ENCODE peak calls at places on chromosomes 16 and 17, in six cellular contexts. One of them, this sample, is unnamed.

GRCh38 chr16:48035142-48035541 is 120.7 kb downstream of the ABCC12 start:
- ATAC-seq in HepG2: no peak
- ATAC-seq in GM12878: no peak
- ATAC-seq in HCT116: no peak
- ATAC-seq in K562: no peak
- ATAC-seq in upper lobe of left lung: no peak
- ATAC-seq in this sample: no peak

GRCh38 chr17:46917516-46917915 is 5.4 kb upstream of the GOSR2 start:
- ATAC-seq in HepG2: no peak
- ATAC-seq in GM12878: no peak
- ATAC-seq in HCT116: peak; percentile 57
- ATAC-seq in K562: no peak
- ATAC-seq in upper lobe of left lung: no peak
- ATAC-seq in this sample: no peak

GRCh38 chr17:64661731-64661980 is 451 bp downstream of the SMURF2 start:
- ATAC-seq in HepG2: no peak
- ATAC-seq in GM12878: no peak
- ATAC-seq in HCT116: peak; percentile 10
- ATAC-seq in K562: peak; percentile 55
- ATAC-seq in upper lobe of left lung: no peak
- ATAC-seq in this sample: peak; percentile 44

GRCh38 chr16:80103463-80103862 is 437.3 kb upstream of the DYNLRB2 start:
- ATAC-seq in HepG2: no peak
- ATAC-seq in GM12878: no peak
- ATAC-seq in HCT116: no peak
- ATAC-seq in K562: no peak
- ATAC-seq in upper lobe of left lung: no peak
- ATAC-seq in this sample: no peak

GRCh38 chr17:64183815-64184397 is 54.0 kb upstream of the ERN1 start:
- ATAC-seq in HepG2: no peak
- ATAC-seq in GM12878: no peak
- ATAC-seq in HCT116: no peak
- ATAC-seq in K562: no peak
- ATAC-seq in upper lobe of left lung: no peak
- ATAC-seq in this sample: no peak

GRCh38 chr16:89345663-89346150 is 128.2 kb downstream of the ZNF778 start:
- ATAC-seq in HepG2: peak; percentile 82
- ATAC-seq in GM12878: no peak
- ATAC-seq in HCT116: no peak
- ATAC-seq in K562: no peak
- ATAC-seq in upper lobe of left lung: peak; percentile 26
- ATAC-seq in this sample: no peak

GRCh38 chr16:79417465-79418093 is 183.0 kb downstream of the MAF start:
- ATAC-seq in HepG2: no peak
- ATAC-seq in GM12878: no peak
- ATAC-seq in HCT116: no peak
- ATAC-seq in K562: peak; percentile 27
- ATAC-seq in upper lobe of left lung: no peak
- ATAC-seq in this sample: no peak

GRCh38 chr16:66605177-66605999 is 884 bp downstream of the CMTM3 start:
- ATAC-seq in HepG2: peak; percentile 39
- ATAC-seq in GM12878: peak; percentile 40
- ATAC-seq in HCT116: peak; percentile 37
- ATAC-seq in K562: peak; percentile 79
- ATAC-seq in upper lobe of left lung: peak; percentile 75
- ATAC-seq in this sample: peak; percentile 57

GRCh38 chr16:77897038-77897437 is 108.7 kb downstream of the VAT1L start:
- ATAC-seq in HepG2: no peak
- ATAC-seq in GM12878: no peak
- ATAC-seq in HCT116: no peak
- ATAC-seq in K562: no peak
- ATAC-seq in upper lobe of left lung: no peak
- ATAC-seq in this sample: no peak

GRCh38 chr16:20866161-20866772 is 33.9 kb downstream of the DCUN1D3 start:
- ATAC-seq in HepG2: peak; percentile 15
- ATAC-seq in GM12878: peak; percentile 44
- ATAC-seq in HCT116: peak; percentile 91
- ATAC-seq in K562: peak; percentile 83
- ATAC-seq in upper lobe of left lung: peak; percentile 39
- ATAC-seq in this sample: no peak

GRCh38 chr17:69093279-69093789 is 32.6 kb upstream of the ABCA9 start:
- ATAC-seq in HepG2: no peak
- ATAC-seq in GM12878: peak; percentile 53
- ATAC-seq in HCT116: no peak
- ATAC-seq in K562: peak; percentile 87
- ATAC-seq in upper lobe of left lung: peak; percentile 46
- ATAC-seq in this sample: no peak

GRCh38 chr16:89149386-89149785 is 22.2 kb upstream of the CDH15 start:
- ATAC-seq in HepG2: no peak
- ATAC-seq in GM12878: no peak
- ATAC-seq in HCT116: no peak
- ATAC-seq in K562: no peak
- ATAC-seq in upper lobe of left lung: no peak
- ATAC-seq in this sample: no peak

GRCh38 chr17:75046583-75047289 is at the start of the genes ATP5PD and KCTD2:
- ATAC-seq in HepG2: peak; percentile 98
- ATAC-seq in GM12878: peak; percentile 98
- ATAC-seq in HCT116: peak; percentile 91
- ATAC-seq in K562: peak; percentile 98
- ATAC-seq in upper lobe of left lung: peak; percentile 99
- ATAC-seq in this sample: peak; percentile 99
- TF ChIP-seq POLR2AphosphoS5 in HepG2: peak; percentile 98
- TF ChIP-seq POLR2AphosphoS5 in GM12878: peak; percentile 92
- TF ChIP-seq POLR2AphosphoS5 in HCT116: peak; percentile 94
- TF ChIP-seq POLR2AphosphoS5 in K562: peak; percentile 93
- TF ChIP-seq POLR2AphosphoS5 in upper lobe of left lung: peak; percentile 98
- TF ChIP-seq POLR2AphosphoS5 in this sample: peak; percentile 99

DNA sequence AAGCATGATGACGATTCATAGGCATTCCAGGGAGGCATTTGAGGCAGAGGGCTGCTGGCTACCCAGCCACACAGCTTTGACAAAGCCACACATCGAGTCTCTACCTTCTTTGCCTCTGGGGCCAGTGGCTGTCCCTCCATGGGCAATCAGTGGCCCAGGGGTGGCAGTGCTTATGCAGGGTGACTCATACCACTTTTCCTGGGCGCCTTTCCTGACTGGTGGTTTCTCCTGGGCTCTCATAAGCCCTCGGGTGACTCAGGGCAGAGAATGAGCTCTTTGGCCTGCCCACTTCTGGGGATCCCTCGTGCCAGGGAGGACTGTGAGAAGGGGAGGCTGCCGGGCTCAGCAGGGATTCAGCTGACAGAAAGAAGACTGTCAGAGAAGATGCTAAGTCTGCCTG is 148.3 kb upstream of the WSCD1 start:
- ATAC-seq in HepG2: no peak
- ATAC-seq in GM12878: no peak
- ATAC-seq in HCT116: peak; percentile 83
- ATAC-seq in K562: no peak
- ATAC-seq in upper lobe of left lung: no peak
- ATAC-seq in this sample: no peak
- TF ChIP-seq POLR2A in HepG2: no peak
- TF ChIP-seq POLR2A in GM12878: no peak
- TF ChIP-seq POLR2A in HCT116: no peak
- TF ChIP-seq POLR2A in K562: no peak
- TF ChIP-seq POLR2A in upper lobe of left lung: no peak
- TF ChIP-seq POLR2A in this sample: no peak

GRCh38 chr17:78432929-78433727 is 54.7 kb downstream of the PGS1 start:
- ATAC-seq in HepG2: peak; percentile 59
- ATAC-seq in GM12878: no peak
- ATAC-seq in HCT116: no peak
- ATAC-seq in K562: no peak
- ATAC-seq in upper lobe of left lung: no peak
- ATAC-seq in this sample: no peak
- H3K27ac ChIP-seq in HepG2: peak overlapping the region; percentile 26
- H3K27ac ChIP-seq in GM12878: no peak overlapping the region
- H3K27ac ChIP-seq in HCT116: no peak overlapping the region
- H3K27ac ChIP-seq in K562: no peak overlapping the region
- H3K27ac ChIP-seq in upper lobe of left lung: no peak overlapping the region
- H3K27ac ChIP-seq in this sample: no peak overlapping the region

DNA sequence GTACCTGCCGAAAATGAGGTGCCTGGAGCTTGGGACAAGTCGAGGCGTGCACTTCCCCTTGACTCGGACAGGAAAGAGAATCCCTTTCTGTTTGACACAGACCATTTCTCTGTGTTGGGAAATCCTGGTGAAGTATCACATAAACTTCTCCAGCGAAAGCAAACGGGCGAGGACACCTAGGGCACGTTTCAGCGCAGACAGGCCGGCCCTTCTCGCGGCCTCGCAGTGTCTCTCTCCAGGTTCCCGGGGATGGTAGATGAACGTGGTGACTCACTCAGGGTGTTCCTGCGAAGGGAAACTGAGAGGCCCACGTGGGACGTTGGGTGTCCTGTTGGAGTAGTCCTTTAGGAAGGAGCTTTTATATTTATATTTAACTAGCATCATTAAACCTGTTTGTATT is 36.3 kb upstream of the ZNF750 start:
- ATAC-seq in HepG2: peak; percentile 30
- ATAC-seq in GM12878: no peak
- ATAC-seq in HCT116: peak; percentile 72
- ATAC-seq in K562: peak; percentile 72
- ATAC-seq in upper lobe of left lung: peak; percentile 65
- ATAC-seq in this sample: peak; percentile 62
- TF ChIP-seq POLR2AphosphoS5 in HepG2: no peak
- TF ChIP-seq POLR2AphosphoS5 in GM12878: no peak
- TF ChIP-seq POLR2AphosphoS5 in HCT116: no peak
- TF ChIP-seq POLR2AphosphoS5 in K562: no peak
- TF ChIP-seq POLR2AphosphoS5 in upper lobe of left lung: no peak
- TF ChIP-seq POLR2AphosphoS5 in this sample: peak; percentile 14

GRCh38 chr16:50373345-50373701 is 4.5 kb upstream of the BRD7 start:
- ATAC-seq in HepG2: no peak
- ATAC-seq in GM12878: no peak
- ATAC-seq in HCT116: no peak
- ATAC-seq in K562: no peak
- ATAC-seq in upper lobe of left lung: no peak
- ATAC-seq in this sample: no peak
- TF ChIP-seq POLR2A in HepG2: no peak
- TF ChIP-seq POLR2A in GM12878: no peak
- TF ChIP-seq POLR2A in HCT116: no peak
- TF ChIP-seq POLR2A in K562: no peak
- TF ChIP-seq POLR2A in upper lobe of left lung: no peak
- TF ChIP-seq POLR2A in this sample: no peak

GRCh38 chr16:75402821-75403475 is 30.4 kb downstream of the CFDP1 start:
- ATAC-seq in HepG2: peak; percentile 46
- ATAC-seq in GM12878: peak; percentile 59
- ATAC-seq in HCT116: peak; percentile 67
- ATAC-seq in K562: peak; percentile 63
- ATAC-seq in upper lobe of left lung: peak; percentile 82
- ATAC-seq in this sample: no peak

GRCh38 chr16:75401697-75402096 is 31.6 kb downstream of the CFDP1 start:
- ATAC-seq in HepG2: no peak
- ATAC-seq in GM12878: no peak
- ATAC-seq in HCT116: no peak
- ATAC-seq in K562: no peak
- ATAC-seq in upper lobe of left lung: no peak
- ATAC-seq in this sample: no peak

GRCh38 chr16:75398333-75398732 is 35.0 kb downstream of the CFDP1 start:
- ATAC-seq in HepG2: no peak
- ATAC-seq in GM12878: no peak
- ATAC-seq in HCT116: no peak
- ATAC-seq in K562: no peak
- ATAC-seq in upper lobe of left lung: no peak
- ATAC-seq in this sample: no peak

GRCh38 chr16:75406943-75407342 is 26.4 kb downstream of the CFDP1 start:
- ATAC-seq in HepG2: no peak
- ATAC-seq in GM12878: no peak
- ATAC-seq in HCT116: no peak
- ATAC-seq in K562: no peak
- ATAC-seq in upper lobe of left lung: no peak
- ATAC-seq in this sample: no peak

DNA sequence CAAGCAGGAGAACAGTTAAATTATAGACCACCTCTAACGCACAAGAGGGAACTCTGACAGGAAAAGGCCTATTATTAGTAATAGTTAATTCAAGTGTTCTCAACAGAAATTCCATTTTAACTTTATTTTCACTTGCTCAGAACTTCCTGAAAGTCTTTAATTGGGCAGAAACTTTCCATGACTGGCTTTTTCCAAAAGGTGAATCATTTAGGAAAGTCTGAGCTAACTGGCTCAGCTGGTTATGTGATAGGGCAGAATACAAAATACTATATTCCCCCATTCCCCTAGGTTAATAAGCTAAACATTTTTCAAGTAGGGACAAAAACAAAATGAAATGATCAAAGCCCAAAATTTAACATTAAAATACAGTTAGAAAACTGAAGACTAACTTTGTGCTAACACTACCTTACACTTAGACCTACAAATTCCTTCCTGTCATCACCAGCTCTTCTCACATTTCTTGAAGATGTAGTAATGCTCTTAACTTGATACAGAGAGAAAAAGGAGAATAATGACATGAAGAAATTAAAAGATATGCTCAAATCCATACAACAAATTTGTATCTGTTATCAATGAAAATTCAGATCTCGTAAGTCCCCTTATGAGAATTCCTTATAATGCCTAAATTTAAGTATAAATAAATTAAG is 31.0 kb downstream of the CFDP1 start:
- ATAC-seq in HepG2: no peak
- ATAC-seq in GM12878: no peak
- ATAC-seq in HCT116: no peak
- ATAC-seq in K562: no peak
- ATAC-seq in upper lobe of left lung: peak; percentile 70
- ATAC-seq in this sample: peak; percentile 74
- H3K27ac ChIP-seq in HepG2: no peak overlapping the region
- H3K27ac ChIP-seq in GM12878: no peak overlapping the region
- H3K27ac ChIP-seq in HCT116: no peak overlapping the region
- H3K27ac ChIP-seq in K562: no peak overlapping the region
- H3K27ac ChIP-seq in upper lobe of left lung: peak overlapping the region; percentile 67
- H3K27ac ChIP-seq in this sample: peak overlapping the region; percentile 75

GRCh38 chr16:17177242-17177967 is 293.4 kb downstream of the XYLT1 start:
- ATAC-seq in HepG2: no peak
- ATAC-seq in GM12878: no peak
- ATAC-seq in HCT116: no peak
- ATAC-seq in K562: no peak
- ATAC-seq in upper lobe of left lung: no peak
- ATAC-seq in this sample: no peak
- TF ChIP-seq POLR2AphosphoS5 in HepG2: no peak
- TF ChIP-seq POLR2AphosphoS5 in GM12878: no peak
- TF ChIP-seq POLR2AphosphoS5 in HCT116: no peak
- TF ChIP-seq POLR2AphosphoS5 in K562: no peak
- TF ChIP-seq POLR2AphosphoS5 in upper lobe of left lung: no peak
- TF ChIP-seq POLR2AphosphoS5 in this sample: no peak

DNA sequence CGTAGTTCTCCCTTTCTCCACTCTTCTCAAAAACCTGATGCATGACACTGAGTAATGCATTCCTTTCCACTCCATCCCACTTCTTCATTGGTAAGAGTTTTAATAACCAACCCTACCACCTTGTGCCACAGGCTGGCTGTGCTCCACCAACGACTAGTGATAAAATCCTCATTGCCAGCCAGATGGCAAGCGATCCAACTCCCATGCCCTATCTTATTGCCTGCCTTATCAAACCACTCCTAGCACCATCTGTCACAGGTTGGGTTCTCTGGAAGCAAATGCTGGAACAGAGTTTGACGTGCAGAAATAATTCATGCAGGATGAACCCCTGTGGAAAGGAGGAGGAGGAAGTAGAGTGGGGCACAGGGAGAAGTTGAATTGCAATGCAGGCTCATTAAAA is 99.5 kb downstream of the CHD9NB start:
- ATAC-seq in HepG2: no peak
- ATAC-seq in GM12878: no peak
- ATAC-seq in HCT116: no peak
- ATAC-seq in K562: no peak
- ATAC-seq in upper lobe of left lung: no peak
- ATAC-seq in this sample: no peak
- TF ChIP-seq POLR2A in HepG2: no peak
- TF ChIP-seq POLR2A in GM12878: no peak
- TF ChIP-seq POLR2A in HCT116: no peak
- TF ChIP-seq POLR2A in K562: no peak
- TF ChIP-seq POLR2A in upper lobe of left lung: no peak
- TF ChIP-seq POLR2A in this sample: no peak

This sample was measured in gastroesophageal sphincter.